ENCODE peak calls at places on chromosome X, in eight cellular contexts. I is astrocyte of the cerebellum; B is lung; C is tibial artery; O is CD8-positive, alpha-beta T cell; M is ovary; W is fibroblast of the aortic adventitia; G is colonic mucosa. L is an unnamed sample.

GRCh38 chrX:40303256-40304077 is 205.7 kb upstream of the BCOR start:
- DNase-seq in G (no peak), W (no peak), O (no peak), B (no peak), C (no peak), M (no peak), I (no peak), L (no peak)

GRCh38 chrX:20116575-20117240 is at the start of gene MAP7D2:
- DNase-seq in M (no peak), O (no peak), B (no peak), C (no peak), I (no peak), W (no peak), G (peak), L (no peak)

GRCh38 chrX:95318882-95319281 is 1365.8 kb upstream of the DIAPH2 start:
- DNase-seq in I (no peak), B (no peak), W (no peak), O (no peak), C (no peak), M (no peak), G (no peak), L (no peak)

GRCh38 chrX:13432776-13433605 is 113.1 kb upstream of the ATXN3L start:
- DNase-seq in I (no peak), C (no peak), G (no peak), W (peak), M (no peak), O (no peak), B (no peak), L (peak)

GRCh38 chrX:24494544-24495113 is 29.5 kb downstream of the PDK3 start:
- DNase-seq in C (no peak), O (no peak), G (peak), M (no peak), I (peak), W (peak), B (no peak), L (peak)

GRCh38 chrX:5236096-5236495 is 992.6 kb downstream of the NLGN4X start:
- DNase-seq in W (no peak), B (no peak), M (no peak), G (no peak), O (no peak), I (no peak), C (no peak), L (no peak)

GRCh38 chrX:37825225-37825842 is 22.0 kb downstream of the DYNLT3 start:
- DNase-seq in B (peak), I (no peak), G (peak), M (peak), C (peak), O (peak), W (peak), L (peak)

GRCh38 chrX:18964880-18965279 is 19.0 kb downstream of the PHKA2 start:
- DNase-seq in C (no peak), M (no peak), O (no peak), B (no peak), W (peak), I (no peak), G (no peak), L (no peak)

GRCh38 chrX:74535633-74536141 is 78.7 kb downstream of the RLIM start:
- DNase-seq in B (peak), I (no peak), W (peak), O (peak), M (peak), C (peak), G (peak), L (peak)

GRCh38 chrX:22800360-22800759 is 199.4 kb upstream of the DDX53 start:
- DNase-seq in C (peak), G (peak), O (no peak), W (peak), M (no peak), B (no peak), I (peak), L (peak)

GRCh38 chrX:112961981-112962380 is 121.3 kb upstream of the AMOT start:
- DNase-seq in B (no peak), C (no peak), I (no peak), W (no peak), M (no peak), G (no peak), O (no peak), L (no peak)

GRCh38 chrX:141969706-141970105 is 66.0 kb downstream of the MAGEC1 start:
- DNase-seq in B (no peak), G (no peak), O (no peak), I (no peak), M (no peak), W (no peak), C (no peak), L (no peak)

GRCh38 chrX:95058815-95059214 is 1384.8 kb downstream of the FAM133A start:
- DNase-seq in B (no peak), G (no peak), I (peak), O (no peak), W (peak), M (no peak), C (no peak), L (peak)

GRCh38 chrX:118780509-118780908 is 43.1 kb upstream of the ZCCHC12 start:
- DNase-seq in W (peak), I (no peak), O (no peak), B (no peak), C (no peak), G (no peak), M (no peak), L (no peak)

GRCh38 chrX:103949506-103949905 is 12.9 kb upstream of the TMSB15B start:
- DNase-seq in O (no peak), B (no peak), C (no peak), M (no peak), G (no peak), W (no peak), I (no peak), L (no peak)

GRCh38 chrX:13235930-13236329 is 83.9 kb downstream of the ATXN3L start:
- DNase-seq in B (no peak), O (no peak), W (no peak), M (no peak), I (no peak), C (no peak), G (no peak), L (no peak)

GRCh38 chrX:74521961-74522833 is 92.2 kb downstream of the RLIM start:
- DNase-seq in O (no peak), B (no peak), I (no peak), G (no peak), W (peak), C (no peak), M (no peak), L (peak)

GRCh38 chrX:46929439-46930018 is 17.3 kb downstream of the JADE3 start:
- DNase-seq in B (no peak), W (peak), O (no peak), C (no peak), M (no peak), G (no peak), I (no peak), L (peak)

GRCh38 chrX:107709266-107709795 is 66.3 kb downstream of the TSC22D3 start:
- DNase-seq in C (no peak), W (no peak), G (no peak), O (no peak), I (no peak), M (no peak), B (no peak), L (no peak)

GRCh38 chrX:40471965-40472648 is 108.7 kb upstream of the ATP6AP2 start:
- DNase-seq in M (peak), I (peak), O (peak), B (peak), G (peak), W (peak), C (no peak), L (peak)

GRCh38 chrX:17376381-17377046 is 1.5 kb downstream of the NHS start:
- DNase-seq in G (peak), I (no peak), M (peak), B (no peak), O (no peak), W (peak), C (peak), L (peak)

GRCh38 chrX:39992300-39992699 is 105.5 kb downstream of the BCOR start:
- DNase-seq in W (no peak), O (no peak), I (no peak), B (no peak), G (no peak), M (no peak), C (no peak), L (no peak)

GRCh38 chrX:30309139-30309571 is at the start of gene NR0B1:
- DNase-seq in G (no peak), C (no peak), O (no peak), B (no peak), M (peak), I (no peak), W (no peak), L (no peak)

GRCh38 chrX:100368167-100368566 is 41.9 kb downstream of the PCDH19 start:
- DNase-seq in I (no peak), G (no peak), B (no peak), C (no peak), M (no peak), O (no peak), W (no peak), L (no peak)

GRCh38 chrX:53715336-53715924 is 28.9 kb upstream of the HUWE1 start:
- DNase-seq in B (no peak), I (no peak), M (no peak), W (no peak), C (no peak), O (no peak), G (no peak), L (no peak)

GRCh38 chrX:65926095-65927019 is 113.5 kb downstream of the VSIG4 start:
- DNase-seq in C (no peak), O (peak), W (no peak), B (no peak), I (no peak), G (no peak), M (no peak), L (no peak)

GRCh38 chrX:20743054-20743453 is 476.3 kb upstream of the RPS6KA3 start:
- DNase-seq in B (no peak), O (no peak), G (no peak), M (no peak), I (no peak), C (no peak), W (no peak), L (no peak)

GRCh38 chrX:10607233-10607632 is 13.2 kb downstream of the MID1 start:
- DNase-seq in B (no peak), O (no peak), M (no peak), C (no peak), W (no peak), I (no peak), G (no peak), L (no peak)

GRCh38 chrX:47840106-47840505 is 3.4 kb downstream of the ZNF81 start:
- DNase-seq in C (no peak), M (no peak), B (no peak), W (no peak), G (no peak), O (no peak), I (no peak), L (no peak)

GRCh38 chrX:110442631-110443030 is 84.0 kb downstream of the RTL9 start:
- DNase-seq in M (no peak), I (no peak), W (peak), O (no peak), C (no peak), B (no peak), G (no peak), L (peak)

GRCh38 chrX:49627030-49627777 is 28.4 kb downstream of the GAGE1 start:
- DNase-seq in I (no peak), M (no peak), G (no peak), O (peak), C (no peak), W (no peak), B (no peak), L (no peak)
- H3K4me3 ChIP-seq in I (no peak), M (no peak), G (no peak), O (peak), C (no peak), W (no peak), B (no peak), L (no peak)

DNA sequence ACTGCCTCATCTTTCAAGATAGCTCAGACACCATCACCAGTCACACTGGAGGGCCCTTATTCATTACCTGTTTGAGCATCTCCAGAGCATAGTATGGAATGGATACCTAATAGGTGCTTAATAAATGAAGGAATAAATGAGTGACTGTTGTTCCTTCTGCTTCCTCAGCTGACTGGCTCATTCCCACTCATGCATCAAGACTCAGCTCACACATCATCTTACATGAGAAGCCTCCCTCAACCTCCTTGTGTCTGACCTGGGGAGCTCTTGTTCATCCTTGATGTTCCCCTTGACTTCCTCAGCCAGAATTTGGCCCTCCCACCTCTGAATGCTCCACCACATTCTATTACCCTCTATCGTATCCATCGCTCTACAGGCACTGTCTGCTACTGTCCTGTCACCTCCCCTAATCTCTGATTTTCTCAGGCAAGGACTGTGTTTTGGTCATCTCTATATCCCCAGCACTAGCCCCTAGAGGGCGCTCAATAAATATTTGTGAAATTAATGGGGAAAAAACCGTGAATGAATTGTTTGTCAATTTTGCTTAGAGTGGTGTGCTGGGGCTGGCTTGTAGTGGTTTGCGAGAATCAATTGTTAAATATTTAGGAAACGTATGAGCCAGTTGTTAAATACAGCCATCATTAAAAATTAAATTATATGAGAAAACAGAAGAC is 88.3 kb downstream of the NHSL2 start:
- DNase-seq in B (no peak), C (peak), M (no peak), W (peak), I (no peak), O (peak), G (no peak), L (no peak)
- TF ChIP-seq CTCF in B (peak), C (peak), M (peak), W (peak), I (peak), O (peak), G (peak), L (peak)

DNA sequence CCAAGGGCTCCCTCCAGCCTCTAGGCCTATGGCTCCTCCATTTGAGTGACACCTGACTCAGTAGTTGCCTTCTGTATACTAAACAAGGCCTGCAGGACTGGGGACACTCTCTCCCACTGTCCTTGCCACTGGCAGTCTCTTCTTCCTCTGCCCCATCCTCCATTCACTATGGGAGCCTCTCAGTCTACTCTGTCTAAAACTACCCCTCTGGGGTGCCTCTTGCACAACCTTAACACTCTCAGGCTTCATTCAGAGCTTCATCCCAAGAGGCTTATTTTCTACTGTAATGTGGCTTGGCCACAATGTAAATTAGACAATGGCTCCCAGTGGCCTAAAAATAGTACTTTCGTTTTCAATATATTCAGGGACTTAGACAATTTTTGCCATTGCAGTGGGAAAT is 133.0 kb downstream of the ZC4H2 start:
- DNase-seq in W (no peak), O (no peak), B (no peak), M (no peak), I (no peak), C (no peak), G (no peak), L (no peak)
- H3K4me3 ChIP-seq in W (no peak), O (no peak), B (no peak), M (no peak), I (no peak), C (no peak), G (no peak), L (no peak)

DNA sequence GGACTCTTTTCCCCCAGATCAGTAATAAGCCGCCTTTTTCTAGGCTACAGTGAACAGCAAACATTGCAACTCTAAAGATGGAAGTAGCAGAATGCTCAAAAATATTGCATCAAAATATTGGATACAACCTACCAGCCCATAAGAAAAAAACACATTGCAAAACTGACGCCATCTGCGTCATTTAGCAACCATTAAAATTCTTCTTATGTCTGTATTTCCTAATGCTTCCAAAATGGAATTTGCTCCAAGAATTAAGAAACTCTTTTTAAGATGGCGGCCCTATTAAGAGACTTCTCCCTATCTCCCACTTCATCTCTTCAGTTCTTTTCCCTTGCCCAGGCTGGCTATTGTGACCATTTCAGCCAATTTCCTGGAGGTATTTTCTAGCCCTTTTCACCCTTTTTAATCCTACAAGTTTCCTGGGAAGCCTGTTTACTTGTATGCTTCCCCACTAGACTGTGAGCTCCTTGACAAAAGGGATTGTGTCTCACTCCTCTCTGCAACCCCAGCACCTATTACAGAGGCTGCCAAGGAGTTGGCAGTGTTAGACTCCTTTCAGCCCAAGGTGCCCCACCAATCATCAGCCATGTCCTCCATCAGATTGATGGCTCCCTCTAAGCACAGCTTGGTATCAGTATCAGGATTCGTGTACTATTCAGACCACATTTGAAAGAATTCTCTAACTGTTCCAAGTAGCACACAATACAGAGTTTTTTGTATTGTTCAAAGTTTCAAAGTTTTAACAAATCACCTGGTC is 4.4 kb downstream of the GPC3 start:
- DNase-seq in G (no peak), M (no peak), B (no peak), C (no peak), W (no peak), I (no peak), O (no peak), L (no peak)
- TF ChIP-seq CTCF in G (no peak), M (no peak), B (no peak), C (no peak), W (no peak), I (no peak), O (no peak), L (no peak)

DNA sequence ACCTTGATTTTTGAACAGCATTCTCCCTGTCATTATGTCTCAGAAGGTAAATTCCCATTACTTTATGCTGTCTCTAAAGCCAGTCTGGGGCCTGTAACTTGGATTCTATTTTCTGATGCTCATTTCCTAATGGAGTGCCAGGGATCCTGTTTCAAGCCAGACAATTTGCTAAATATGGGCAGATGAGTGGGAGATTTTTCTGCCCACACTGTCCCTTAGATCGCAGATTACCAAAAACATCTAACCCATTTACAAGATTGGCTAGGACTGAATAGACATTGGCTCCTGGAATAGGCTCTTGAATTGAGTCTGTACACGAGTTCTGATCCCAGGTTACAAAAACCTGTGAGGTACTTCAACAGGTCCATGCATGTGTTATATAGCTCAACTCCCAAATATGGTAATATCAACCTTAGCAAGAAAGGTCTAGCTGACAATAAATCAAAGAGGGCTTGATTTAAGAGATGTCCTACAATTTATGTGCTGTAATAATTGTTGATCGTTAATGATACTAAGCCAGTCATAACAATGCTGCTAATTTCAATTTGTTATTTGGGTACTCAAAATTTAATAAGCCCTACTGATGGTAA is 5.7 kb downstream of the GPC3 start:
- DNase-seq in O (no peak), G (no peak), B (no peak), C (no peak), W (no peak), I (no peak), M (no peak), L (no peak)
- H3K4me3 ChIP-seq in O (no peak), G (no peak), B (no peak), C (no peak), W (no peak), I (no peak), M (no peak), L (no peak)

L was measured in astrocyte of the spinal cord.